ENCODE peak calls at places on chromosomes 16 and 17, in ten cellular contexts. S is IMR-90, H is MM.1S, R is esophagus squamous epithelium, Z is heart right ventricle, P is breast epithelium, K is mammary epithelial cell, C is astrocyte, B is AG04450, X is colonic mucosa. W is an unnamed sample. For H3K9me3, the result is how much of the 10 kb centered on the place peaks cover.

GRCh38 chr16:35391328-35391727 is 1931.9 kb downstream of the TP53TG3F start:
- DNase-seq in S (peak), H (peak), R (no peak), Z (peak), P (no peak), K (peak), C (no peak), B (no peak), X (no peak), W (no peak)

GRCh38 chr16:50743575-50744225 is 1.8 kb downstream of the CYLD start:
- DNase-seq in S (no peak), H (no peak), R (no peak), Z (no peak), P (no peak), K (no peak), C (no peak), B (no peak), X (no peak), W (no peak)

GRCh38 chr17:59093702-59094231 is 12.9 kb downstream of the TRIM37 start:
- DNase-seq in S (peak), H (no peak), R (no peak), Z (peak), P (no peak), K (peak), C (peak), B (peak), X (peak), W (no peak)

GRCh38 chr17:35514561-35514960 is 22.9 kb downstream of the SLFN12L start:
- DNase-seq in S (no peak), H (no peak), R (no peak), Z (no peak), P (no peak), K (no peak), C (no peak), B (no peak), X (no peak), W (no peak)

GRCh38 chr17:2921443-2921842 is 125.2 kb downstream of the RAP1GAP2 start:
- DNase-seq in S (no peak), H (no peak), R (no peak), Z (no peak), P (no peak), K (no peak), C (no peak), B (no peak), X (no peak), W (no peak)

GRCh38 chr16:12486386-12486785 is 317.3 kb downstream of the CPPED1 start:
- DNase-seq in S (no peak), H (no peak), R (no peak), Z (no peak), P (no peak), K (no peak), C (no peak), B (no peak), X (no peak), W (no peak)

GRCh38 chr17:28725660-28726395 is at the start of gene TLCD1:
- DNase-seq in S (peak), H (peak), R (no peak), Z (peak), P (no peak), K (peak), C (peak), B (no peak), X (peak), W (peak)

GRCh38 chr16:57289391-57290257 is 5.2 kb upstream of the PLLP start:
- DNase-seq in S (no peak), H (peak), R (no peak), Z (no peak), P (no peak), K (peak), C (no peak), B (no peak), X (no peak), W (no peak)

GRCh38 chr16:83924686-83925085 is 25.8 kb downstream of the MLYCD start:
- DNase-seq in S (no peak), H (no peak), R (no peak), Z (no peak), P (no peak), K (no peak), C (no peak), B (no peak), X (no peak), W (no peak)

GRCh38 chr17:32479074-32479617 is 7.6 kb upstream of the CDK5R1 start:
- DNase-seq in S (no peak), H (no peak), R (no peak), Z (no peak), P (no peak), K (no peak), C (no peak), B (no peak), X (no peak), W (no peak)

GRCh38 chr17:29757788-29758187 is 135.1 kb upstream of the CORO6 start:
- DNase-seq in S (no peak), H (no peak), R (no peak), Z (no peak), P (no peak), K (no peak), C (no peak), B (no peak), X (no peak), W (no peak)

GRCh38 chr16:57613514-57613913 is 14.9 kb upstream of the ADGRG1 start:
- DNase-seq in S (no peak), H (no peak), R (no peak), Z (no peak), P (no peak), K (no peak), C (no peak), B (no peak), X (no peak), W (no peak)

GRCh38 chr17:62666801-62667591 is 39.5 kb downstream of the MRC2 start:
- DNase-seq in S (no peak), H (no peak), R (no peak), Z (no peak), P (no peak), K (no peak), C (no peak), B (no peak), X (no peak), W (no peak)

GRCh38 chr17:63440127-63440769 is 5.9 kb downstream of the CYB561 start:
- DNase-seq in S (no peak), H (no peak), R (no peak), Z (no peak), P (no peak), K (no peak), C (no peak), B (no peak), X (no peak), W (no peak)

GRCh38 chr17:63704836-63705235 is 4.9 kb upstream of the LIMD2 start:
- DNase-seq in S (no peak), H (no peak), R (no peak), Z (no peak), P (no peak), K (no peak), C (no peak), B (no peak), X (no peak), W (no peak)

GRCh38 chr16:72191551-72191950 is 19.6 kb upstream of the PMFBP1 start:
- DNase-seq in S (no peak), H (no peak), R (no peak), Z (no peak), P (no peak), K (no peak), C (no peak), B (no peak), X (no peak), W (no peak)

GRCh38 chr17:3834811-3835210 is 11.2 kb downstream of the NCBP3 start:
- DNase-seq in S (no peak), H (no peak), R (no peak), Z (no peak), P (no peak), K (no peak), C (no peak), B (no peak), X (no peak), W (no peak)

GRCh38 chr17:80859004-80859941 is 132.4 kb upstream of the CHMP6 start:
- DNase-seq in S (peak), H (no peak), R (no peak), Z (peak), P (no peak), K (peak), C (peak), B (peak), X (peak), W (no peak)

GRCh38 chr16:20385844-20386832 is 18.4 kb downstream of the PDILT start:
- DNase-seq in S (peak), H (peak), R (no peak), Z (peak), P (peak), K (peak), C (no peak), B (peak), X (peak), W (peak)

GRCh38 chr16:82456683-82457082 is 170.1 kb upstream of the CDH13 start:
- DNase-seq in S (peak), H (peak), R (no peak), Z (peak), P (peak), K (peak), C (peak), B (no peak), X (peak), W (no peak)

GRCh38 chr17:67585077-67585602 is 132.6 kb upstream of the NOL11 start:
- DNase-seq in S (peak), H (no peak), R (no peak), Z (no peak), P (no peak), K (peak), C (no peak), B (no peak), X (no peak), W (no peak)

GRCh38 chr17:12624221-12624620 is 41.5 kb upstream of the MYOCD start:
- DNase-seq in S (peak), H (no peak), R (no peak), Z (no peak), P (no peak), K (no peak), C (peak), B (no peak), X (no peak), W (no peak)

GRCh38 chr17:65483438-65483837 is 78.0 kb downstream of the AXIN2 start:
- DNase-seq in S (no peak), H (no peak), R (no peak), Z (no peak), P (no peak), K (no peak), C (no peak), B (no peak), X (no peak), W (no peak)

GRCh38 chr17:39661744-39662541 is 3.2 kb upstream of the TCAP start:
- DNase-seq in S (no peak), H (no peak), R (no peak), Z (no peak), P (no peak), K (no peak), C (no peak), B (no peak), X (no peak), W (no peak)

GRCh38 chr16:23269248-23270091 is 32.6 kb upstream of the SCNN1B start:
- DNase-seq in S (no peak), H (no peak), R (no peak), Z (no peak), P (no peak), K (no peak), C (no peak), B (no peak), X (no peak), W (no peak)

GRCh38 chr16:60989592-60989991 is 1046.6 kb downstream of the CDH8 start:
- DNase-seq in S (no peak), H (no peak), R (no peak), Z (no peak), P (no peak), K (no peak), C (no peak), B (no peak), X (no peak), W (no peak)

GRCh38 chr17:8166731-8167130 is 4.0 kb upstream of the VAMP2 start:
- DNase-seq in S (no peak), H (no peak), R (no peak), Z (no peak), P (no peak), K (peak), C (no peak), B (no peak), X (no peak), W (no peak)

GRCh38 chr17:8393470-8394231 is 4.0 kb downstream of the RNF222 start:
- DNase-seq in S (peak), H (peak), R (no peak), Z (no peak), P (no peak), K (peak), C (no peak), B (no peak), X (peak), W (peak)

GRCh38 chr17:30376621-30377452 is 1.9 kb upstream of the CPD start:
- DNase-seq in S (peak), H (peak), R (no peak), Z (peak), P (no peak), K (no peak), C (peak), B (peak), X (peak), W (no peak)

GRCh38 chr17:4858068-4858879 is 25.1 kb downstream of the MINK1 start:
- DNase-seq in S (no peak), H (no peak), R (no peak), Z (peak), P (peak), K (no peak), C (no peak), B (no peak), X (no peak), W (no peak)

GRCh38 chr17:22268912-22269220 is 576.5 kb downstream of the KCNJ18 start:
- DNase-seq in S (no peak), H (no peak), R (no peak), Z (no peak), P (no peak), K (no peak), C (no peak), B (no peak), X (no peak), W (no peak)

GRCh38 chr17:22267019-22267418 is 574.7 kb downstream of the KCNJ18 start:
- DNase-seq in S (no peak), H (no peak), R (no peak), Z (no peak), P (no peak), K (no peak), C (no peak), B (no peak), X (no peak), W (no peak)

GRCh38 chr17:22268214-22268911 is 576.0 kb downstream of the KCNJ18 start:
- DNase-seq in S (no peak), H (no peak), R (no peak), Z (no peak), P (no peak), K (no peak), C (no peak), B (no peak), X (no peak), W (no peak)

GRCh38 chr17:22266231-22266630 is 573.9 kb downstream of the KCNJ18 start:
- DNase-seq in S (no peak), H (no peak), R (no peak), Z (no peak), P (no peak), K (no peak), C (no peak), B (no peak), X (no peak), W (no peak)

DNA sequence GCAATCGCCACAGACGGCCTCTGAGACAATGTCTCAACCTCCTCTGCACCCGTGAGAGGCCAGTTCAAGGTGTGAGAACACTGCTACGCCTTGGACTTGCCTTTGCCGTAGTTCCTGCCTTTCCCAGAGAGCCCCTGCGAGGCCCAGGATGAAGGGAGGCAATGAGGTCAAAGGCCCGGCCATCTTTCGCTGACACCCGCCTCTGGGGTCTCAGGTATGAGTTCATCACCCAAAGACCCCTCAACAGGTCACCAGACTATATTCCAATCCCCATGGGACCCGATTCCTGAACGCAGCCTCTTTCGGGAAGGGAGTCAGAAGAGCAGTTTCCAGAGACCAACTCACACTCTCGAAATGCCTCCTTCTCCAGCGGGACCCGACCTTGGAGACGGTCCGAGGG is 573.5 kb downstream of the KCNJ18 start:
- DNase-seq in S (no peak), H (no peak), R (no peak), Z (no peak), P (no peak), K (no peak), C (no peak), B (no peak), X (no peak), W (no peak)
- H3K9me3 ChIP-seq in S (under half), H (under half), R (under half), Z (under half), P (under half), K (under half), C (under half), B (half or more), X (under half), W (under half)

GRCh38 chr17:78422267-78422605 is 43.8 kb downstream of the PGS1 start:
- DNase-seq in S (no peak), H (no peak), R (no peak), Z (no peak), P (no peak), K (no peak), C (no peak), B (no peak), X (no peak), W (no peak)
- TF ChIP-seq CTCF in S (no peak), H (peak), R (peak), Z (no peak), P (no peak), K (no peak), C (no peak), B (no peak), X (no peak), W (no peak)

GRCh38 chr17:22251493-22251892 is 559.2 kb downstream of the KCNJ18 start:
- DNase-seq in S (no peak), H (no peak), R (no peak), Z (no peak), P (no peak), K (no peak), C (no peak), B (no peak), X (no peak), W (no peak)

DNA sequence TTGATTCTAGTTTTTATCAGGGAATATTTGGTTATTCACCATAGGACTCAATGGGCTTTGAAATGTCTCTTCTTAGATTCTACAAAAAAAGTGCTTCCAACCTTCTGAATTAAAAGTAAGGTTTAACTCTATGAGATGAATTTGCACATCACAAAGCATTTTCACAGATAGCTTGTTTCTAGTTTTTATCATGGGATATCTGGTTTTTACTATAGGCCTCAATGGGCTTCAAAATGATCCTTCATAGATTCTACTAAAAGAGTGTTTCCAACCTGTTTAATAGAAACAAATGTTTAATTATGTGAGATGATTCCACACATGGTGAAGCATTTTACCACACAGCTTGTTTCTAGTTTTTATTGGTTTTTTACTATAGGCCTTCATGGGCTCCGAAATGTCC is 560.7 kb downstream of the KCNJ18 start:
- DNase-seq in S (no peak), H (no peak), R (no peak), Z (no peak), P (no peak), K (no peak), C (no peak), B (no peak), X (no peak), W (no peak)
- H3K9me3 ChIP-seq in S (under half), H (under half), R (under half), Z (under half), P (under half), K (under half), C (under half), B (under half), X (under half), W (under half)

DNA sequence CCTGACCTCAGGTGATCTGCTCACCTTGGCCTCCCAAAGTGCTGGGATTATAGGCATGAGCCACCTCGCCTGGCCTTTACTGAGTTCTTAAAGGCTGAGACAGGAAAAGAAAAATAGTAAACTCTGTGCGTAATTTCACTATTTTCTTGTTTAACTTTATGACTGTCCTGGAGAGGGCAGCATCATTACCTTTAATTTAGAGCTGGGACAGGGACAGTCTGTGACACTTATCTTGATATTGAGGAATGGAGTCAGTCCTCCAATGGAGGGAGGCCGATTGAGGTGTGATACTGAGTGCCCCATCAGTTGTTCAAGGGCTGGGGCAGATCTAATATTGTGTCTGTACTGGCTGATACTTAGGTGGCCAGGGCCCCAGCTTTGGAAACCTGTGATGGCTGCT is 21.5 kb upstream of the SPN start:
- DNase-seq in S (no peak), H (no peak), R (no peak), Z (no peak), P (no peak), K (no peak), C (no peak), B (no peak), X (no peak), W (no peak)
- TF ChIP-seq CTCF in S (no peak), H (no peak), R (no peak), Z (no peak), P (no peak), K (no peak), C (no peak), B (no peak), X (no peak), W (no peak)

GRCh38 chr17:53492532-53492931 is 330.2 kb upstream of the KIF2B start:
- DNase-seq in S (no peak), H (no peak), R (no peak), Z (no peak), P (no peak), K (no peak), C (no peak), B (no peak), X (no peak), W (no peak)
- H3K9me3 ChIP-seq in S (under half), H (under half), R (under half), Z (under half), P (under half), K (under half), C (under half), B (under half), X (under half), W (under half)

DNA sequence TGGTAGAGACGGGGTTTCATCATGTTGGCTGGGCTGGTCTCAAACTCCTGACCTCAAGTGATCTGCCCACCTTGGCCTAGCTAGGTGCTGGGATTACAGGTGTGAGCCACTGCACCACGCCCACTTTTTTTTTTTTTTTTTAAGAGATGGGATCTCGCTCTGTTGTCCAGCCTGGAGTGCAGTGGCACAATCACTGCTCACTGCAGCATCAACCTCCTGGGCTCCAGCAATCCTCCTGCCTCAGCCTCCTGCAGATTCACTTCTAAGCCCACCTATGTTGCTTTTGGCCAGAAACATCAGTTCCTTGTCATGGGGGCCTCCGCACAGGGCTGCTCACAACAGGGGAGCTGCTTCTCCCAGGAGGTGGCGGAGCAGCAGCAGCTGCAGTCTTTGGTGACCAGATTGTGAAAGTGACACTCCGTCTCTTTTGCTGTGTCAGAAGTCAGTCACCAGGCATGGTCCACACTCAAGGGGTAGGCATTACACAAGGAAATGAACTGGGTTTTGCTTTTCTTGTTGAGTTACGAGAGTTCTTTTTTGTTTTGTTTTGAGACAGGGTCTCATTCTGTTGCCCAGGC is 4.5 kb upstream of the NME4 start:
- DNase-seq in S (no peak), H (peak), R (no peak), Z (no peak), P (no peak), K (no peak), C (no peak), B (no peak), X (no peak), W (no peak)
- TF ChIP-seq CTCF in S (no peak), H (peak), R (no peak), Z (no peak), P (no peak), K (no peak), C (no peak), B (no peak), X (no peak), W (no peak)

W was measured in CD4-positive, alpha-beta T cell.